ENCODE peak calls at places on chromosomes 2 and 18, in four cellular contexts. J is GM12878, Y is HL-60, E is K562. I is an unnamed sample.

GRCh38 chr2:96656540-96656939 is 14.0 kb downstream of the FER1L5 start:
- DNase-seq in J (no peak), Y (no peak), E (no peak), I (no peak)

GRCh38 chr2:20182241-20182931 is 42.5 kb downstream of the SDC1 start:
- DNase-seq in J (no peak), Y (no peak), E (peak), I (no peak)

GRCh38 chr2:223082701-223083100 is 30.7 kb downstream of the KCNE4 start:
- DNase-seq in J (no peak), Y (no peak), E (no peak), I (no peak)

GRCh38 chr2:25226827-25227226 is 58.4 kb upstream of the POMC start:
- DNase-seq in J (no peak), Y (no peak), E (peak), I (no peak)

GRCh38 chr18:74951165-74951760 is 257.7 kb downstream of the PTGR3 start:
- DNase-seq in J (peak), Y (no peak), E (no peak), I (no peak)

GRCh38 chr2:179340678-179341077 is 76.0 kb upstream of the SESTD1 start:
- DNase-seq in J (no peak), Y (peak), E (no peak), I (no peak)

GRCh38 chr18:23330423-23330822 is 122.7 kb upstream of the RIOK3 start:
- DNase-seq in J (peak), Y (no peak), E (no peak), I (no peak)

GRCh38 chr18:26386002-26386401 is 159.8 kb downstream of the TAF4B start:
- DNase-seq in J (no peak), Y (no peak), E (no peak), I (no peak)

GRCh38 chr2:217804786-217805678 is 197.8 kb downstream of the TNS1 start:
- DNase-seq in J (no peak), Y (no peak), E (no peak), I (no peak)

GRCh38 chr2:68643011-68643873 is at the start of gene PROKR1:
- DNase-seq in J (no peak), Y (no peak), E (peak), I (peak)

GRCh38 chr18:30177056-30177455 is 865.5 kb downstream of the DSC3 start:
- DNase-seq in J (no peak), Y (no peak), E (no peak), I (no peak)

GRCh38 chr18:13376298-13376840 is 157.8 kb downstream of the LDLRAD4 start:
- DNase-seq in J (no peak), Y (no peak), E (no peak), I (no peak)

GRCh38 chr2:236016496-236016895 is 151.7 kb downstream of the GBX2 start:
- DNase-seq in J (no peak), Y (no peak), E (no peak), I (no peak)

GRCh38 chr2:236015171-236015570 is 153.0 kb downstream of the GBX2 start:
- DNase-seq in J (no peak), Y (no peak), E (no peak), I (no peak)

GRCh38 chr2:236017446-236017845 is 150.7 kb downstream of the GBX2 start:
- DNase-seq in J (no peak), Y (no peak), E (no peak), I (no peak)

GRCh38 chr2:236012155-236012554 is 156.0 kb downstream of the GBX2 start:
- DNase-seq in J (no peak), Y (no peak), E (no peak), I (no peak)

DNA sequence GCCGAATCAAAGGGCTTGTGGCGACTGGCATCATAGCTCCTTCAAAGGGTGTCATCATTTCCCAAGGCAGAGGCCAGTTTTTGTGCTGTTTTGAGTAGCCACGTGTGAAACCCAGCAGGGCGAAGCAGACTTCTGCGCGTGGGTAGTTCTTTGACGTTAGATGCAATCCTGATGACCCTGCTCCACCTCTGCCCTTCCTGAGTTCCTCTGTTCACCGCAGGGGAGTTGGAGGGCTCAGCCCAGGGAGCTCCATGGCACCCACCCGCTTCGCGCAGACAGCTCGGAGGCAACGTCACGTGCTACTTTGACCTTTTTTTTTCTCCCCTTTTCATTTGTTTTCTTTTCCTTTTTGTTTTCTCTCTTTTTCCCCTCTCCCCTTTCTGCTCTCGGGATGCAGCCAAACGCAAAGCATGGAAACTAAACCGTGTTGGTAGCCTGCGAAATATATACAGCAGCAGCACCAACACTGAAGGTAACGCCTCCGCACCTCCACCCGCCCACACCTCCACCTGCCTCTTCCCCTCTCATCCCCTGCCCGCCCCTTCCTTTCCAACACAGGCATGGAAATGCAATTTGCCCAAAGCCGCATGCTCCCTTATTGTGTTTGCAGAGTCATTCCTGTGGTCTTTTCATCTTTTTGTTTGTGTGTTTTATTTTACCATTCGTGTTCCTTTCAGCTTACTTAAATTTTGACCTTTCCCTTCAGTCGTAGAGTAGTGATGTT is 153.6 kb downstream of the GBX2 start:
- DNase-seq in J (no peak), Y (no peak), E (no peak), I (no peak)
- TF ChIP-seq SPI1 in J (no peak), Y (no peak), E (no peak), I (no peak)

GRCh38 chr2:102070058-102070642 is 72.4 kb upstream of the IL1R1 start:
- DNase-seq in J (no peak), Y (no peak), E (peak), I (no peak)
- TF ChIP-seq SPI1 in J (no peak), Y (no peak), E (no peak), I (no peak)

GRCh38 chr18:44602380-44602779 is 78.3 kb upstream of the SETBP1 start:
- DNase-seq in J (no peak), Y (no peak), E (no peak), I (no peak)

GRCh38 chr18:44601447-44601846 is 79.2 kb upstream of the SETBP1 start:
- DNase-seq in J (no peak), Y (no peak), E (no peak), I (no peak)

GRCh38 chr18:44599409-44599808 is 81.3 kb upstream of the SETBP1 start:
- DNase-seq in J (no peak), Y (no peak), E (no peak), I (no peak)

GRCh38 chr18:44598514-44598913 is 82.2 kb upstream of the SETBP1 start:
- DNase-seq in J (no peak), Y (no peak), E (peak), I (no peak)

GRCh38 chr18:44602845-44603244 is 77.8 kb upstream of the SETBP1 start:
- DNase-seq in J (no peak), Y (no peak), E (no peak), I (no peak)
- TF ChIP-seq SPI1 in J (no peak), Y (no peak), E (no peak), I (no peak)

GRCh38 chr2:196384729-196385128 is 213.4 kb upstream of the STK17B start:
- DNase-seq in J (no peak), Y (no peak), E (no peak), I (no peak)
- TF ChIP-seq SPI1 in J (no peak), Y (no peak), E (no peak), I (no peak)

DNA sequence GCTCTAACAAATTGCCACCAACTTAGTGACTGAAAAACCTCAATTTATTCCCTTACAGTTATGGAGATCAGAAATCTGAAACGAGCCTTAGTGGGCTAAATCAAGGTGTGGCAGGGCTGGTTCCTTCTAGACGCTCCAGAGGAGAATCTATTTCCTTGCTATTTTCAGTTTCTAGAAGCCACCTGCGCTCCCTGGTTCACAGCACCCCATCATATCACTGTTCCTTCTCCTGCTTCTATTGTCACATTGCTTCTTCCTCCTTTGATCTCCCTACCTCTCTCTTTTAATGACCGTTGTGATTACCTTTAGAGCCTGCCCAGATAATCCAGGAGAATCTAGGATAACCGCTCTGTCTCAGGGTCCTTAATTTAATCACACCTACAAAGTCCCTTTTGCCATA is 596.6 kb downstream of the PLCL1 start:
- DNase-seq in J (no peak), Y (no peak), E (no peak), I (no peak)
- TF ChIP-seq SPI1 in J (no peak), Y (no peak), E (no peak), I (no peak)